ENCODE peak calls at places on chromosomes 7 and 10, in six cellular contexts. W is fibroblast of the conjunctiva, K is left lobe of liver, N is sciatic nerve, V is OCI-LY7, F is fibroblast of pulmonary artery. A is an unnamed sample.

GRCh38 chr7:131010714-131011436 is 276.9 kb upstream of the KLF14 start:
- DNase-seq in W (no peak), K (no peak), N (no peak), V (no peak), F (peak; percentile 70), A (no peak)

GRCh38 chr7:139918488-139918887 is 89.4 kb downstream of the TBXAS1 start:
- DNase-seq in W (no peak), K (no peak), N (no peak), V (no peak), F (peak; percentile 56), A (no peak)

GRCh38 chr7:90274161-90274560 is 29.2 kb downstream of the CFAP69 start:
- DNase-seq in W (no peak), K (no peak), N (no peak), V (no peak), F (no peak), A (no peak)

GRCh38 chr7:157017639-157018327 is 7.3 kb upstream of the MNX1 start:
- DNase-seq in W (no peak), K (no peak), N (no peak), V (no peak), F (no peak), A (no peak)

GRCh38 chr10:31739759-31740158 is 188.9 kb downstream of the ARHGAP12 start:
- DNase-seq in W (no peak), K (no peak), N (no peak), V (no peak), F (peak; percentile 54), A (no peak)

GRCh38 chr10:91556691-91557529 is 76.0 kb downstream of the PPP1R3C start:
- DNase-seq in W (no peak), K (peak; percentile 81), N (no peak), V (no peak), F (no peak), A (no peak)

GRCh38 chr7:151083071-151083823 is at the start of gene TMUB1:
- DNase-seq in W (no peak), K (peak; percentile 85), N (peak; percentile 89), V (peak; percentile 84), F (no peak), A (no peak)

GRCh38 chr10:87864497-87865059 is 1.2 kb downstream of the PTEN start:
- DNase-seq in W (no peak), K (no peak), N (no peak), V (peak; percentile 60), F (no peak), A (no peak)

GRCh38 chr10:120861200-120861599 is 10.0 kb downstream of the WDR11 start:
- DNase-seq in W (no peak), K (no peak), N (no peak), V (no peak), F (no peak), A (no peak)

GRCh38 chr7:36880108-36880507 is 155.8 kb upstream of the AOAH start:
- DNase-seq in W (no peak), K (no peak), N (no peak), V (no peak), F (no peak), A (no peak)

GRCh38 chr10:91636892-91637291 is 4.0 kb upstream of the PPP1R3C start:
- DNase-seq in W (no peak), K (peak; percentile 65), N (no peak), V (no peak), F (no peak), A (no peak)

GRCh38 chr10:49177391-49178355 is 10.5 kb downstream of the TMEM273 start:
- DNase-seq in W (peak; percentile 20), K (no peak), N (peak; percentile 66), V (no peak), F (peak; percentile 78), A (no peak)

GRCh38 chr7:87627634-87627994 is 584 bp upstream of the RUNDC3B start:
- DNase-seq in W (no peak), K (no peak), N (no peak), V (no peak), F (peak; percentile 1), A (no peak)

GRCh38 chr10:123109466-123109865 is 26.3 kb upstream of the HMX3 start:
- DNase-seq in W (no peak), K (no peak), N (no peak), V (no peak), F (no peak), A (no peak)

GRCh38 chr7:25216837-25217236 is 11.4 kb downstream of the NPVF start:
- DNase-seq in W (peak; percentile 12), K (no peak), N (no peak), V (peak; percentile 75), F (peak; percentile 72), A (no peak)

GRCh38 chr10:27541728-27542285 is 37.7 kb downstream of the RAB18 start:
- DNase-seq in W (no peak), K (no peak), N (no peak), V (no peak), F (no peak), A (no peak)

GRCh38 chr7:114590298-114590697 is 175.7 kb downstream of the FOXP2 start:
- DNase-seq in W (no peak), K (no peak), N (no peak), V (no peak), F (no peak), A (no peak)

GRCh38 chr10:29736325-29737208 is 101.8 kb upstream of the SVIL start:
- DNase-seq in W (no peak), K (peak; percentile 82), N (peak; percentile 72), V (no peak), F (peak; percentile 50), A (no peak)

GRCh38 chr7:143882020-143882610 is 19.9 kb downstream of the TCAF1 start:
- DNase-seq in W (peak; percentile 36), K (peak; percentile 74), N (peak; percentile 68), V (no peak), F (peak; percentile 85), A (no peak)

GRCh38 chr7:148699024-148699771 is 495 bp downstream of the CUL1 start:
- DNase-seq in W (no peak), K (peak; percentile 84), N (peak; percentile 77), V (peak; percentile 79), F (peak; percentile 63), A (no peak)

GRCh38 chr7:33973235-33974015 is 68.1 kb downstream of the BMPER start:
- DNase-seq in W (no peak), K (no peak), N (no peak), V (no peak), F (no peak), A (no peak)

GRCh38 chr10:131790021-131790420 is 110.8 kb upstream of the PPP2R2D start:
- DNase-seq in W (no peak), K (peak; percentile 30), N (no peak), V (peak; percentile 63), F (no peak), A (no peak)

GRCh38 chr7:66352071-66352470 is 146.9 kb downstream of the TPST1 start:
- DNase-seq in W (no peak), K (no peak), N (no peak), V (no peak), F (peak; percentile 16), A (no peak)

GRCh38 chr7:129914536-129915272 is 38.1 kb downstream of the UBE2H start:
- DNase-seq in W (no peak), K (no peak), N (no peak), V (no peak), F (peak; percentile 12), A (no peak)

A was measured in retinal pigment epithelial cell.